ENCODE peak calls at places on chromosomes 1 and 21, in nine cellular contexts. L, D, M, Q, N, U, O, Y and F are unnamed samples. For H3K36me3, the result is how much of the 10 kb centered on the place peaks cover.

GRCh38 chr1:186849824-186850223 is 21.1 kb downstream of the PLA2G4A start:
- DNase-seq in L (no peak), D (no peak), M (no peak), Q (no peak), N (peak), U (no peak), O (no peak), Y (no peak), F (no peak)

GRCh38 chr1:27026621-27027574 is 14.2 kb upstream of the TENT5B start:
- DNase-seq in L (peak), D (peak), M (peak), Q (peak), N (peak), U (peak), O (no peak), Y (no peak), F (no peak)

GRCh38 chr1:59107516-59107915 is 189.4 kb upstream of the FGGY start:
- DNase-seq in L (peak), D (peak), M (no peak), Q (peak), N (no peak), U (no peak), O (no peak), Y (no peak), F (no peak)

GRCh38 chr1:24481098-24481497 is 21.5 kb upstream of the RCAN3 start:
- DNase-seq in L (no peak), D (no peak), M (no peak), Q (peak), N (no peak), U (no peak), O (no peak), Y (no peak), F (peak)

GRCh38 chr1:182784556-182785171 is 4.9 kb upstream of the NPL start:
- DNase-seq in L (no peak), D (peak), M (no peak), Q (peak), N (peak), U (peak), O (no peak), Y (peak), F (no peak)

GRCh38 chr1:75125161-75125681 is 9.0 kb upstream of the LHX8 start:
- DNase-seq in L (no peak), D (no peak), M (no peak), Q (no peak), N (no peak), U (no peak), O (peak), Y (no peak), F (no peak)

GRCh38 chr21:44010429-44010828 is 1.7 kb upstream of the TRAPPC10 start:
- DNase-seq in L (no peak), D (no peak), M (no peak), Q (no peak), N (no peak), U (no peak), O (no peak), Y (no peak), F (no peak)

GRCh38 chr1:8816306-8816705 is 1.1 kb downstream of the RERE start:
- DNase-seq in L (no peak), D (no peak), M (no peak), Q (no peak), N (peak), U (peak), O (no peak), Y (peak), F (no peak)

GRCh38 chr1:64309468-64309867 is 106.0 kb downstream of the UBE2U start:
- DNase-seq in L (no peak), D (no peak), M (no peak), Q (no peak), N (no peak), U (peak), O (no peak), Y (no peak), F (no peak)

GRCh38 chr1:114770989-114771388 is 9.5 kb downstream of the SIKE1 start:
- DNase-seq in L (no peak), D (no peak), M (no peak), Q (no peak), N (no peak), U (no peak), O (no peak), Y (no peak), F (no peak)

GRCh38 chr1:204837440-204838084 is 33.1 kb upstream of the NFASC start:
- DNase-seq in L (no peak), D (no peak), M (peak), Q (peak), N (peak), U (peak), O (no peak), Y (no peak), F (no peak)

GRCh38 chr1:116984406-116985160 is 17.0 kb upstream of the CD101 start:
- DNase-seq in L (no peak), D (no peak), M (no peak), Q (no peak), N (no peak), U (no peak), O (no peak), Y (no peak), F (no peak)

GRCh38 chr1:35406103-35406502 is 137.6 kb downstream of the ZMYM4 start:
- DNase-seq in L (no peak), D (no peak), M (no peak), Q (no peak), N (peak), U (no peak), O (no peak), Y (no peak), F (no peak)

GRCh38 chr1:73635021-73635420 is 563.0 kb downstream of the LRRIQ3 start:
- DNase-seq in L (no peak), D (no peak), M (no peak), Q (no peak), N (no peak), U (no peak), O (no peak), Y (peak), F (no peak)

GRCh38 chr21:37532868-37533780 is 166.6 kb downstream of the DYRK1A start:
- DNase-seq in L (no peak), D (no peak), M (peak), Q (peak), N (peak), U (peak), O (no peak), Y (peak), F (no peak)

GRCh38 chr1:31416101-31416736 is 3.2 kb downstream of the SERINC2 start:
- DNase-seq in L (no peak), D (peak), M (peak), Q (peak), N (no peak), U (no peak), O (no peak), Y (no peak), F (no peak)

GRCh38 chr1:90719321-90720136 is 2.4 kb upstream of the BARHL2 start:
- DNase-seq in L (no peak), D (no peak), M (no peak), Q (no peak), N (no peak), U (no peak), O (no peak), Y (no peak), F (no peak)

GRCh38 chr1:226797151-226797550 is 58.1 kb upstream of the ITPKB start:
- DNase-seq in L (no peak), D (no peak), M (no peak), Q (no peak), N (no peak), U (no peak), O (no peak), Y (no peak), F (no peak)

GRCh38 chr1:8202182-8202905 is 115.6 kb upstream of the SLC45A1 start:
- DNase-seq in L (peak), D (peak), M (peak), Q (peak), N (peak), U (peak), O (peak), Y (peak), F (no peak)

GRCh38 chr1:94805912-94806311 is 14.2 kb upstream of the SLC44A3 start:
- DNase-seq in L (no peak), D (no peak), M (peak), Q (peak), N (peak), U (peak), O (peak), Y (peak), F (no peak)
- H3K4me3 ChIP-seq in L (no peak), D (no peak), M (no peak), Q (no peak), N (no peak), U (peak), O (no peak), Y (no peak), F (no peak)

GRCh38 chr1:44239337-44239960 is 26.2 kb downstream of the DMAP1 start:
- DNase-seq in L (no peak), D (no peak), M (no peak), Q (no peak), N (peak), U (peak), O (no peak), Y (no peak), F (no peak)
- H3K27ac ChIP-seq in L (peak), D (peak), M (no peak), Q (no peak), N (no peak), U (peak), O (peak), Y (no peak), F (no peak)

GRCh38 chr1:173986951-173987350 is 35.2 kb downstream of the RC3H1 start:
- DNase-seq in L (no peak), D (no peak), M (no peak), Q (no peak), N (no peak), U (no peak), O (no peak), Y (no peak), F (no peak)
- H3K36me3 ChIP-seq in L (under half), D (under half), M (under half), Q (under half), N (under half), U (under half), O (half or more), Y (under half), F (under half)

DNA sequence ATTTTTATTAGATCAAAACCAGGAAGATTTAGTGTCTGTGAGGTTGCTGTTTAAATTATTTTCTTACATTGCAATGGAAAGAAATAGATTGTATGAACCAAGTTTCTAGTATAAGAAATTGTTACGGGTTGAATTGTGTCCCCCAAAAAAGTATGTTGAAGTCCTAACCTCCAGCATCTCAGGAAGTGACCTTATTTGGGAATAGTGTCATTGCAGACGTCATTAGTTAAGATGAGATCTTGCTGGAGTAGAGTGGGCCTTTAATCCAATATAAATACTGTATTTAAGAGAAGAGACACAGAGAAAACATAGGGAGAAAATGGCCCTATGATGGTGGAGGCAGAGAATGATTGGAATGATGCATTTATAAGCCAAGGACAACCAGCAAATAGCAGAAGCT is 188.7 kb upstream of the SAMSN1 start:
- DNase-seq in L (no peak), D (no peak), M (no peak), Q (no peak), N (no peak), U (no peak), O (no peak), Y (no peak), F (no peak)
- H3K4me3 ChIP-seq in L (no peak), D (no peak), M (no peak), Q (no peak), N (no peak), U (no peak), O (no peak), Y (no peak), F (no peak)

GRCh38 chr1:108916788-108917187 is 40.0 kb downstream of the GPSM2 start:
- DNase-seq in L (no peak), D (no peak), M (no peak), Q (no peak), N (no peak), U (no peak), O (no peak), Y (no peak), F (no peak)

DNA sequence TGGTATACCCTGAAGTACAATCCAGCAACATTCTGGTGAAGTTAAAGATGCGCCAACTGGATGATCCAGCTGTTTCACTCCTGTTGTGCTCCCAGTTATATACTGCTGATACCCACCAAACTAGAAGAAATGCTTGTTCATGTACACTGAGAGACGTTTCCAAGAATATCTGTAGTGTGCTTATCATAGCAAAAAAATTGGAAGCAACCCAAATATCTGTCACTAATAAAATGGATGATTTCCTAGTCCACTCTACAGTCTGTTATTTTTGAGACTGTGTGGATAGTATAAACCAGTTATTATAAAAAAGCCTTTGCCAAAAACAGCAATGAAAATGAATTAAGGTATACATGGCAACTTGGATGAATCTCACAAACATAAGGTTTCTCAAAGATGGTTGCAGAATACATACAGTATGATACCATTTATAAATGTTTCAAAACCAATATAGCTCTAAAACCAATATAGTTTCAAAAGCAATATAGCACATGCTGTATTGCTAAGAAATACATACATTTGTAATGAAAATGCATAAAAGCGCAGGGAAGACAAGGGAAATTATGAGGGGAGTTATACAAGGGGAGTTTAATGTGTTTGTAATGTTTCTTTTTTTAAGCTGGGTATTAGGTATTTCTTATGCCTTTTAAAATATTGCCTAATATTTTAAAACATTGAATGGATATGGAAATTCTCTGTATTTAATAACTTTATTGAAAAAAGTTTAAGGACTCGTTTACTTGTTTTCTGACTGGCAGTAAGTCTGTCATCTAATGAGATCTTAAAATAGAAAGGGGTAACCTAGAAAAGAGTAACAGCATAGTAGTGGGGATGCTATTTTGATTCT is 36.5 kb downstream of the GPSM2 start:
- DNase-seq in L (no peak), D (no peak), M (no peak), Q (no peak), N (peak), U (peak), O (no peak), Y (no peak), F (no peak)
- H3K27ac ChIP-seq in L (no peak), D (no peak), M (no peak), Q (no peak), N (no peak), U (no peak), O (no peak), Y (no peak), F (no peak)

DNA sequence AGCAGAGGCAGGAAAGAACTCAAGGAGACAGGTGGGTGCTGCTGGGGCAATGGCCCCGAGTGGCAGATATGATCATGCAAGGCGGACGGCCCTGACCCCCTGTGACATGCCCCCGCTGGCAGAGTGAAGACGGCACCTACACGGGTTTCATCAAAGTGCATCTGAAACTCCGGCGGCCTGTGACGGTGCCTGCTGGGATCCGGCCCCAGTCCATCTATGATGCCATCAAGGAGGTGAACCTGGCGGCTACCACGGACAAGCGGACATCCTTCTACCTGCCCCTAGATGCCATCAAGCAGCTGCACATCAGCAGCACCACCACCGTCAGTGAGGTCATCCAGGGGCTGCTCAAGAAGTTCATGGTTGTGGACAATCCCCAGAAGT is 28.0 kb downstream of the EIF2D start:
- DNase-seq in L (no peak), D (no peak), M (no peak), Q (no peak), N (no peak), U (no peak), O (no peak), Y (no peak), F (no peak)
- H3K36me3 ChIP-seq in L (under half), D (under half), M (under half), Q (under half), N (under half), U (under half), O (half or more), Y (under half), F (half or more)

GRCh38 chr1:246571953-246572352 is 5.7 kb downstream of the CNST start:
- DNase-seq in L (no peak), D (no peak), M (no peak), Q (no peak), N (no peak), U (no peak), O (no peak), Y (no peak), F (no peak)
- H3K4me3 ChIP-seq in L (no peak), D (no peak), M (no peak), Q (no peak), N (no peak), U (no peak), O (no peak), Y (no peak), F (peak)

DNA sequence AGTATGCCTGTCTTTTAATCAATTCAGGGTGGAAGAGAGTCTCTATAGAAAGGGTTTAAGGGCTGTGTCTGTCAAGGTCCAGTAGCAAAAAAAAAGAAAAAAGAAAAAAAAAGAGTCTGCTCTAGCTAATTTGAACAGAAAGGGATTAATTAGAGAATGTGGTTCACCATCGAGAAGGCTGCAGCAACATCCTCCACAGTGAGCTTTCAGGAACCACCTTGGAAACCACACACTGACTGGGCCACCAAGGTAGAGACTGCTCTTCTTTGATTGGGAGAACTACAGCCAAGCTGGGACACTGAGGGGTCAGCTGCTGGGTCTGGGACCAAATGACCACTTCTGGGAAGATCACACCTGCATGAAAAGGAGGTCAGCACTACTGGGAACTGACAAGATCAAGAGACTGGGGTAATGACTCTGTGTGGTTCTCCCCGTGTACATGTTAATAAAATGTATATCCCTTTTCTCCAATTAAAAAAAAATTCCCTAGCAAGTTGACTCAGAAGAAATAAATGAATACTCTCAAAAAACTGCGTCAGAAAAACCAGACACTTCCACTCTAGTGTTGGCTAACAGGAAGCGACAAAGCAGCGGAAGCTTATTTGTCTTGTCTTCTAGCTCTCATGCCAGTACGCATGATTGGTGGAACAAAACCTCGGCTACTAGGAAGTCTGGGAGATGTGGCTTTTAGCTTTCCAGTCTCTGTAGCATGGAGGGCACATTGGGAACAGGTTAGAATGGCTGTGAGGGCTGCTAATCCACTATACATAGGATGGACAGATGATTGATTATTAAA is 60.0 kb upstream of the IVNS1ABP start:
- DNase-seq in L (no peak), D (no peak), M (no peak), Q (peak), N (peak), U (peak), O (no peak), Y (no peak), F (no peak)
- H3K27ac ChIP-seq in L (no peak), D (no peak), M (no peak), Q (peak), N (peak), U (no peak), O (no peak), Y (no peak), F (no peak)

GRCh38 chr21:17462276-17462981 is 50.4 kb upstream of the CXADR start:
- DNase-seq in L (no peak), D (peak), M (no peak), Q (peak), N (peak), U (peak), O (no peak), Y (peak), F (no peak)
- H3K36me3 ChIP-seq in L (under half), D (under half), M (under half), Q (under half), N (under half), U (under half), O (under half), Y (under half), F (under half)